ENCODE peak calls at places on chromosomes 5 and 9, in seven cellular contexts. Z is OCI-LY7, G is pancreas, W is tibial artery, L is epithelial cell of esophagus, J is left ventricle myocardium inferior, C is foreskin fibroblast. O is an unnamed sample.
A peak's percentile ranks its signal among the peaks of the same experiment; 100 is the strongest.

GRCh38 chr5:6158974-6159863 is 219.1 kb downstream of the MED10 start:
- DNase-seq in Z (no peak), G (no peak), W (no peak), L (peak; percentile 98), J (no peak), C (peak; percentile 86), O (no peak)

GRCh38 chr9:106228861-106229260 is 534.5 kb downstream of the TMEM38B start:
- DNase-seq in Z (no peak), G (no peak), W (no peak), L (no peak), J (peak; percentile 38), C (no peak), O (no peak)

GRCh38 chr9:112842555-112842954 is 48.1 kb downstream of the SLC46A2 start:
- DNase-seq in Z (no peak), G (no peak), W (no peak), L (no peak), J (no peak), C (no peak), O (no peak)

GRCh38 chr5:173549644-173550043 is 66.8 kb downstream of the BOD1 start:
- DNase-seq in Z (no peak), G (no peak), W (no peak), L (no peak), J (no peak), C (no peak), O (no peak)

GRCh38 chr9:133490865-133491655 is 12.2 kb upstream of the SLC2A6 start:
- DNase-seq in Z (no peak), G (no peak), W (no peak), L (no peak), J (no peak), C (no peak), O (no peak)

GRCh38 chr9:125674981-125675973 is 31.7 kb downstream of the MAPKAP1 start:
- DNase-seq in Z (no peak), G (no peak), W (no peak), L (peak; percentile 67), J (no peak), C (peak; percentile 77), O (peak; percentile 66)

GRCh38 chr5:146283344-146283761 is 55.3 kb upstream of the POU4F3 start:
- DNase-seq in Z (no peak), G (no peak), W (no peak), L (peak; percentile 87), J (no peak), C (peak; percentile 81), O (peak; percentile 89)

GRCh38 chr9:129270903-129271431 is 92.9 kb upstream of the IER5L start:
- DNase-seq in Z (peak; percentile 57), G (no peak), W (no peak), L (no peak), J (peak; percentile 7), C (peak; percentile 81), O (no peak)

GRCh38 chr5:172866802-172867748 is 33.0 kb downstream of the ERGIC1 start:
- DNase-seq in Z (no peak), G (no peak), W (peak; percentile 81), L (no peak), J (peak; percentile 82), C (peak; percentile 38), O (no peak)

GRCh38 chr5:109920736-109921135 is 231.0 kb downstream of the MAN2A1 start:
- DNase-seq in Z (no peak), G (no peak), W (no peak), L (no peak), J (no peak), C (no peak), O (no peak)

GRCh38 chr5:10034008-10034407 is 215.7 kb downstream of the ATPSCKMT start:
- DNase-seq in Z (no peak), G (peak; percentile 58), W (no peak), L (no peak), J (peak; percentile 32), C (no peak), O (no peak)

GRCh38 chr9:75448281-75448680 is 360.0 kb downstream of the OSTF1 start:
- DNase-seq in Z (no peak), G (no peak), W (peak; percentile 41), L (no peak), J (no peak), C (peak; percentile 12), O (no peak)

GRCh38 chr9:107710988-107711387 is 221.4 kb upstream of the KLF4 start:
- DNase-seq in Z (no peak), G (no peak), W (no peak), L (peak; percentile 15), J (no peak), C (no peak), O (no peak)

GRCh38 chr9:133874061-133874638 is 118.0 kb downstream of the VAV2 start:
- DNase-seq in Z (no peak), G (no peak), W (no peak), L (peak; percentile 99), J (no peak), C (peak; percentile 67), O (peak; percentile 85)

GRCh38 chr9:27673626-27674025 is 100.3 kb upstream of the C9orf72 start:
- DNase-seq in Z (no peak), G (no peak), W (no peak), L (no peak), J (no peak), C (no peak), O (no peak)

GRCh38 chr9:36864491-36865410 is 169.3 kb downstream of the PAX5 start:
- DNase-seq in Z (peak; percentile 81), G (peak; percentile 49), W (no peak), L (no peak), J (no peak), C (no peak), O (no peak)

GRCh38 chr5:139451176-139451575 is 11.4 kb downstream of the ECSCR start:
- DNase-seq in Z (no peak), G (no peak), W (peak; percentile 9), L (no peak), J (no peak), C (no peak), O (no peak)

GRCh38 chr9:12908910-12909309 is 134.1 kb downstream of the LURAP1L start:
- DNase-seq in Z (no peak), G (no peak), W (no peak), L (peak; percentile 44), J (no peak), C (no peak), O (no peak)

GRCh38 chr5:111834926-111835599 is 78.1 kb upstream of the NREP start:
- DNase-seq in Z (no peak), G (no peak), W (no peak), L (peak; percentile 40), J (no peak), C (peak; percentile 33), O (no peak)

GRCh38 chr5:140039561-140039960 is 3.5 kb downstream of the NRG2 start:
- DNase-seq in Z (no peak), G (no peak), W (peak; percentile 37), L (peak; percentile 64), J (no peak), C (peak; percentile 22), O (no peak)

GRCh38 chr5:149488645-149489306 is 62.5 kb downstream of the CSNK1A1 start:
- DNase-seq in Z (no peak), G (no peak), W (no peak), L (peak; percentile 76), J (no peak), C (peak; percentile 61), O (no peak)

DNA sequence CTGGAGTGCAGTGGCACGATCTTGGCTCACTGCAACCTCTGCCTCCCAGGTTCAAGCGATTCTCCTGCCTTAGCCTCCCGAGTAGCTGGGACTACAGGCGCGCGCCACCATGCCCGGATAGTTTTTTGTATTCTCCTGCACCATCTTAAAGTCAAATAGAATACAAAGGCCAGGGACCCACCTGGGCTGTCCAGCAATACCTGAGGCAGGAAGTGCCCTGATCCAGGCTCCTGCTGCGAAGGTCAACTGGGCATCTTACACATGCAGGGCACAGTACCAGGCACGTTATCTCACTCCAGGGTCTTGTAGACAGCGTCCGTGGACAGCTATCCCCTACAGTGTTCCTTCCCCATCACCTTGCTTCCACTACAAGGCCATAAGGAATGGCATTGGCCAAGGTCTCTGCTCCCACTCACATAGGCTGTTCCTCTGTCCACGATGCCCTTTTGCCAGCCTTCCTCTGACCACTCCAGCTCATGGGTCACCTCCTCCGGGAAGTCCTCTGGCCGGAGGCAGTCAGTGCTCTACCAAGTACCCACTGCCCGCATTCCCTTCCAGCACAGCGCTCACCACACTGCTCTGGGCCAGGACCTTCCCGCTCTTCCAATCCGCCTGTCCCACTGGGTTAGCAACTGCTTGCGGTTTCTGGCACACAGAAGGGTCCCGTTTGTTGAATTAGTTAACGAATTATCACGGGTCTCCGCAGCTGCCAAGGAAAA is 978 bp downstream of the P4HA2 start:
- DNase-seq in Z (no peak), G (peak; percentile 70), W (peak; percentile 53), L (no peak), J (no peak), C (peak; percentile 31), O (no peak)
- H3K4me3 ChIP-seq in Z (peak overlapping the region; percentile 55), G (peak overlapping the region; percentile 30), W (peak overlapping the region; percentile 79), L (peak overlapping the region; percentile 57), J (peak overlapping the region; percentile 88), C (peak overlapping the region; percentile 77), O (peak overlapping the region; percentile 61)

DNA sequence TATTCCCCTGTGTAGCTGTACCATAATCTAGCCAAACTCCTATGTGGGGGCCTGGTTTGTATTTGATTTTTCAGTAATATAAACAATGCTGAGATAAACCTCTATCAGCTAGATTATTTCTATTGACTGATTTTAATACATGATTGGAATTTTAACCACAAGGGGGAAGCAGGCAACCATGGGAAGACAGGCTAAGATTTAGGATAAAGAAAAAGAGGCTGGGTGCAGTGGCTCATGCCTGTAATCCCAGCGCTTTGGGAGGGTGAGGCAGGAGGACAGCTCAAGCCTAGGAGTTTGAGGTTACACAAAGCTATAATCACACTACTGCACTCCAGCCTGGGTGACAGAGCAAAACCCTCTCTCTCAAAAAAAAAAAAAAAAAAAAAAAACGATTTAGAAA is 18.1 kb upstream of the GPX3 start:
- DNase-seq in Z (peak; percentile 24), G (no peak), W (no peak), L (peak; percentile 62), J (no peak), C (peak; percentile 72), O (no peak)
- TF ChIP-seq CTCF in Z (peak; percentile 65), G (no peak), W (peak; percentile 62), L (peak; percentile 58), J (peak; percentile 74), C (peak; percentile 33), O (peak; percentile 58)

GRCh38 chr5:97208184-97208713 is 25.2 kb upstream of the RIOK2 start:
- DNase-seq in Z (no peak), G (no peak), W (no peak), L (no peak), J (no peak), C (no peak), O (no peak)
- H3K4me3 ChIP-seq in Z (no peak overlapping the region), G (no peak overlapping the region), W (no peak overlapping the region), L (no peak overlapping the region), J (no peak overlapping the region), C (no peak overlapping the region), O (no peak overlapping the region)

DNA sequence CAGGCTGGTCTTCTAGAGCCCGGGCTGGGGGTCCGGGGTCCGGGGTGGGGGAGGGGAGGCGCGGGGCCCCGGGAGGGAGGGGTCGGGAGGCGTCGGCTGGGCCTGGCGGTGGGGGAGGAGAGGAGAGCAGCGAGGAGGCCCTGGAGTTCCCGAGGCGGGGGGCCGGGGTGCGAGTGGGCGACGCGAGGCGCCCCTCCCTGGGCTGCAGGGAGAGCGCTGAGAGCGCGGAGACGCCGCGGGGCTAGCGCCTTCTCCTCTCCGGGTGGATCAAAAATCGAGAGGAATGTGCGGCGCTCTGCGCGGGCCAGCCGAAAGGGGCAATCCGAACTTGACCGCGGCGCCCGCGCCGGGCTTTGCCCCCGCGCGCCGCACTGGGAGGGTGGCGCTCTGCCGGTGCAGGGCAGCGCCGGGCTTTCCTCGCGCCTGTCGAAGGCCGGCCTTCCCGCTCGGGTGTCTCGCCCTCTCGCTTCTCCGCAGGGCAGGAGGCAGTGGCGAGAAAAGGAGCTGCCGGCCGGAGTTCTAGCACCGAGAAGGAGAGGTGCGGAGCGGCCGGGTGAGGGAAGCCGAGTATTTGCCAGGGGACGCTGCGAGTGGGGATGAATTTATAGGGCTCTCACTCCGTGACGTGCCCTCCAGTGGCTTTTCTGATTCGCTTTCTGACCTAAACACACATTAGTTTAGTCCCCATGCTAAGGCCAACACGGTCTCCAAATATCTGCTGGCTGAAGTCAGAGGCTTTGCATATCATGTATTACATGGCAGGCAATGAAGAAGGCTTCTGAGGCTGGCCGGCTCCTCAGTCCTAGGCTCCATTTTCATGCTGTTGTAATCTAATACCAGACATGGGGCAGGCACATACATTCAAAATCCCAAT is at the start of gene GDNF:
- DNase-seq in Z (no peak), G (peak; percentile 76), W (no peak), L (peak; percentile 25), J (peak; percentile 26), C (peak; percentile 86), O (no peak)
- TF ChIP-seq CTCF in Z (no peak), G (no peak), W (peak; percentile 9), L (no peak), J (peak; percentile 26), C (no peak), O (peak; percentile 16)